ENCODE peak calls at places on chromosomes 12 and 14, in four cellular contexts. Q, H, I and M are unnamed samples.
A peak's percentile ranks its signal among the peaks of the same experiment; 100 is the strongest.

GRCh38 chr12:132429932-132430643 is 59.9 kb upstream of the FBRSL1 start:
- DNase-seq in Q (peak; percentile 41), H (no peak), I (peak; percentile 66), M (peak; percentile 70)

GRCh38 chr12:80936642-80937390 is 918 bp downstream of the LIN7A start:
- DNase-seq in Q (no peak), H (peak; percentile 77), I (no peak), M (peak; percentile 28)

GRCh38 chr14:32826404-32827082 is 112.1 kb upstream of the NPAS3 start:
- DNase-seq in Q (no peak), H (no peak), I (no peak), M (no peak)

GRCh38 chr14:56131865-56132830 is 13.9 kb downstream of the PELI2 start:
- DNase-seq in Q (no peak), H (no peak), I (no peak), M (no peak)

GRCh38 chr12:38775457-38775856 is 129.9 kb downstream of the CPNE8 start:
- DNase-seq in Q (no peak), H (no peak), I (no peak), M (no peak)

GRCh38 chr12:73383584-73384229 is 1111.5 kb downstream of the TRHDE start:
- DNase-seq in Q (no peak), H (no peak), I (no peak), M (no peak)

GRCh38 chr14:90272523-90272922 is 16.2 kb downstream of the PSMC1 start:
- DNase-seq in Q (no peak), H (peak; percentile 72), I (no peak), M (no peak)

GRCh38 chr12:57456145-57456700 is 1.1 kb downstream of the INHBE start:
- DNase-seq in Q (no peak), H (no peak), I (no peak), M (no peak)

GRCh38 chr14:95814363-95815225 is 62.0 kb upstream of the TUNAR start:
- DNase-seq in Q (no peak), H (no peak), I (no peak), M (no peak)

GRCh38 chr14:67962215-67962644 is 142.7 kb downstream of the RAD51B start:
- DNase-seq in Q (no peak), H (no peak), I (no peak), M (peak; percentile 2)

GRCh38 chr14:104886690-104887622 is 21.9 kb downstream of the CEP170B start:
- DNase-seq in Q (no peak), H (peak; percentile 57), I (no peak), M (no peak)

GRCh38 chr12:42583017-42583416 is 6.5 kb downstream of the PRICKLE1 start:
- DNase-seq in Q (no peak), H (no peak), I (no peak), M (no peak)

GRCh38 chr12:104522985-104523719 is 66.4 kb downstream of the CHST11 start:
- DNase-seq in Q (no peak), H (no peak), I (no peak), M (no peak)

GRCh38 chr14:77859934-77860570 is 60.1 kb downstream of the ADCK1 start:
- DNase-seq in Q (no peak), H (no peak), I (no peak), M (no peak)

GRCh38 chr12:54416908-54417603 is 2.0 kb downstream of the ITGA5 start:
- DNase-seq in Q (no peak), H (no peak), I (no peak), M (no peak)

GRCh38 chr12:108257004-108257403 is 82.1 kb downstream of the CMKLR1 start:
- DNase-seq in Q (no peak), H (no peak), I (no peak), M (no peak)

GRCh38 chr14:51035611-51036192 is 59.2 kb downstream of the TRIM9 start:
- DNase-seq in Q (no peak), H (no peak), I (no peak), M (no peak)

GRCh38 chr14:67892466-67893120 is 73.0 kb downstream of the RAD51B start:
- DNase-seq in Q (no peak), H (no peak), I (no peak), M (no peak)

GRCh38 chr14:79659995-79660975 is 551.0 kb downstream of the DIO2 start:
- DNase-seq in Q (no peak), H (no peak), I (no peak), M (no peak)

GRCh38 chr14:104512771-104513640 is 66.6 kb upstream of the C14orf180 start:
- DNase-seq in Q (no peak), H (no peak), I (no peak), M (no peak)

GRCh38 chr12:2652011-2652400 is 142.8 kb upstream of the FKBP4 start:
- DNase-seq in Q (no peak), H (peak; percentile 61), I (no peak), M (no peak)

GRCh38 chr14:69034612-69035262 is 55.6 kb upstream of the ACTN1 start:
- DNase-seq in Q (no peak), H (no peak), I (no peak), M (no peak)

GRCh38 chr12:105226219-105226618 is 9.8 kb downstream of the APPL2 start:
- DNase-seq in Q (no peak), H (peak; percentile 56), I (no peak), M (no peak)

GRCh38 chr14:52961060-52961639 is 10.3 kb upstream of the FERMT2 start:
- DNase-seq in Q (peak; percentile 14), H (peak; percentile 64), I (peak; percentile 43), M (peak; percentile 38)

GRCh38 chr12:78290606-78291345 is 460.1 kb downstream of the NAV3 start:
- DNase-seq in Q (no peak), H (no peak), I (no peak), M (no peak)

GRCh38 chr14:75439989-75440388 is 12.2 kb downstream of the JDP2 start:
- DNase-seq in Q (no peak), H (no peak), I (no peak), M (no peak)

GRCh38 chr12:68042212-68042699 is 53.0 kb downstream of the IFNG-AS1 start:
- DNase-seq in Q (no peak), H (no peak), I (no peak), M (no peak)

GRCh38 chr12:102406033-102406584 is 74.3 kb downstream of the IGF1 start:
- DNase-seq in Q (no peak), H (no peak), I (no peak), M (no peak)

GRCh38 chr12:9372202-9372601 is 164.0 kb upstream of the PZP start:
- DNase-seq in Q (no peak), H (no peak), I (no peak), M (no peak)

GRCh38 chr14:56549721-56550120 is 29.9 kb upstream of the TMEM260 start:
- DNase-seq in Q (no peak), H (no peak), I (no peak), M (no peak)

GRCh38 chr12:53701518-53702264 is 25.6 kb downstream of the CALCOCO1 start:
- DNase-seq in Q (peak; percentile 75), H (peak; percentile 91), I (peak; percentile 61), M (peak; percentile 48)

GRCh38 chr14:21978184-21978998 is 304.8 kb upstream of the OR4E1 start:
- DNase-seq in Q (no peak), H (peak; percentile 61), I (peak; percentile 51), M (no peak)

GRCh38 chr12:131458931-131459575 is 251.8 kb upstream of the SFSWAP start:
- DNase-seq in Q (no peak), H (peak; percentile 46), I (no peak), M (no peak)